ENCODE peak calls at places on chromosomes 2 and 18, in five cellular contexts. C, V, M, T and W are unnamed samples.

GRCh38 chr18:46554406-46554805 is 102.6 kb downstream of the LOXHD1 start:
- DNase-seq in M (no peak), C (no peak), V (no peak), T (no peak), W (no peak)

GRCh38 chr18:67845035-67845434 is 328.5 kb upstream of the DSEL start:
- DNase-seq in M (no peak), V (no peak), T (no peak), C (peak), W (no peak)

GRCh38 chr18:48227206-48227605 is 182.0 kb downstream of the ZBTB7C start:
- DNase-seq in C (no peak), T (no peak), M (no peak), V (no peak), W (no peak)

GRCh38 chr2:158089322-158089721 is 12.4 kb upstream of the UPP2 start:
- DNase-seq in V (no peak), M (no peak), T (no peak), C (no peak), W (no peak)

GRCh38 chr18:50011813-50012445 is 183.0 kb downstream of the MYO5B start:
- DNase-seq in T (no peak), M (no peak), V (no peak), C (peak), W (no peak)

GRCh38 chr18:74255022-74255658 is 36.6 kb downstream of the CYB5A start:
- DNase-seq in C (peak), T (no peak), V (no peak), M (no peak), W (no peak)

GRCh38 chr2:231554327-231554726 is 24.1 kb upstream of the NMUR1 start:
- DNase-seq in C (no peak), V (no peak), T (no peak), M (no peak), W (no peak)

GRCh38 chr2:176129013-176129796 is at the start of gene HOXD8:
- DNase-seq in V (peak), C (peak), M (no peak), T (peak), W (no peak)

GRCh38 chr18:38575648-38576047 is 1010.0 kb upstream of the CELF4 start:
- DNase-seq in C (no peak), V (no peak), M (no peak), T (no peak), W (no peak)

GRCh38 chr2:241768251-241768711 is 8.3 kb upstream of the GAL3ST2 start:
- DNase-seq in V (no peak), T (no peak), M (no peak), C (no peak), W (no peak)

GRCh38 chr2:44975571-44976450 is 33.4 kb downstream of the SIX2 start:
- DNase-seq in T (no peak), C (no peak), V (no peak), M (no peak), W (no peak)

GRCh38 chr2:188303363-188304031 is 11.8 kb downstream of the GULP1 start:
- DNase-seq in V (no peak), T (no peak), C (peak), M (no peak), W (no peak)

GRCh38 chr2:221791840-221792239 is 219.7 kb upstream of the EPHA4 start:
- DNase-seq in M (no peak), T (no peak), C (no peak), V (no peak), W (no peak)

GRCh38 chr18:47174545-47175116 is 1.5 kb downstream of the IER3IP1 start:
- DNase-seq in M (no peak), C (no peak), T (no peak), V (no peak), W (no peak)

GRCh38 chr18:59202258-59202820 is 17.6 kb upstream of the GRP start:
- DNase-seq in C (no peak), T (no peak), M (no peak), V (no peak), W (no peak)

GRCh38 chr18:59196161-59196560 is 23.8 kb upstream of the GRP start:
- DNase-seq in M (no peak), V (no peak), C (no peak), T (no peak), W (no peak)

GRCh38 chr18:59200787-59201186 is 19.2 kb upstream of the GRP start:
- DNase-seq in C (no peak), V (no peak), M (no peak), T (no peak), W (no peak)

GRCh38 chr18:59197636-59198035 is 22.3 kb upstream of the GRP start:
- DNase-seq in C (no peak), V (no peak), M (no peak), T (no peak), W (no peak)

DNA sequence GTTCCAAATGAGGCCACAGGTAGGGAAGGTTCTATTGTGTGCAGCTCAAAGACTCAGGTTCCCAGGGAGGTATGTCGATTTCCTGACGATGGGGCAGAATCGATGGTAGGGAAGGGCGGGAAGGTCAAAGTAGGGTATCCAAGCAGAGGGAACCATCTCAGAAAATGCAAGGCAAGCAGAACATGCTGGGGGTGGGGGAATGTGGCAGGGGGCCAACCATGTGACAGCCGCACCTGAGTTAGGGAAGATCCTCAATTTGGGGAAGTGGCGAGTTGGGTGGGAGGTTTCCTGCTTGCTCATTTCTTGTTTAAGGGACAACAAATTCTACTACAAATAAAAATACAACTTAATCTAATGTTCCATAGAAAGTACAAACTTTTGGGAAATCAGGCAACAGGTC is 21.7 kb upstream of the GRP start:
- DNase-seq in V (no peak), C (no peak), T (no peak), M (no peak), W (no peak)
- H3K27ac ChIP-seq in V (no peak), C (no peak), T (no peak), M (no peak), W (no peak)

DNA sequence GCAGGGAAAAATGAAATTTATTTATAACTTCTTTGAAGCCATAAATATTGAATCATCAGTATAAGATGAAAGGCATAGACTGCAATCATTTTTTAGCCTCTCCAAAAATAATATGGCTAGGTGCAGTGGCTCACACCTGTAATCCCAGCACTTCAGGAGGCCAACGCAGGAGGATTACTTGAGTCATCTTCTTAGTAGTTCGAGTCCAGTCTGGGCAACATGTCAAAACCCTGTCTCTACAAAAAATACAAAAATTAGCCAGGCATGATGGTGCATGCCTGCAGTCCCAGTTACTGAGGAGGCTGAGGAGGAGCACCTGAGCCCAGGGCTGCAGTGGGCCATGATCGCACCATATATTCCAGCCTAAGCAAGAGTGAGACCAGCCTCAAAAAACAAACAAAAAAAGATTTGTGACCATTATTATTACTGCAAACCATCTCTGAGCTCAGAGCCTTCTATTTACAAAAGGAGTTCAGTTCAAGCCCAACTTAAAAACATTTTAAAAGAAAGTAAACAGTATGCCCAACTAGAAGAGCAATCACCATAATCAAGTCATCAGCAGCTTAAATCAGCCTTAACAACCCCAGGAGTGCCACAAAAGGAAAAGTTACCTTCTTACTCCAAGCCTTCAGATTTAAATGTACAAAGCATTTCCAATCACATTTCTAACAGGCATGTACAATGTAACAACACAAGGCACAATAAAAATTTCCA is 37.5 kb downstream of the KCNG3 start:
- DNase-seq in C (no peak), V (no peak), T (no peak), M (no peak), W (no peak)
- H3K27ac ChIP-seq in C (no peak), V (no peak), T (no peak), M (no peak), W (no peak)

DNA sequence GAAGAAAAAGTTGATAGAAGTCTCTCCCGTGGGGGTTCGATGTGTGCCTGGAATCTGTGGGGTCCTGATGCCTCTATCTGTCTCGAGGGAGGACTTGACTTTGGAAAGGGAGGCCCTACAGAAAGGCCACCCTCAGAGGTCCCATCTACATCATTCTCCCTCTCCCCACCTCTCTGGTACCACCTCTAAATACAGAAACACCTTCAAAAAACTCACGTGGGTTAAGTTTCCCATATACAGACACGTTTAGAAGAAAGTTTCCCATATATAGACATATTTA is 5.3 kb upstream of the TMEM37 start:
- DNase-seq in M (no peak), C (no peak), V (no peak), T (no peak), W (no peak)
- H3K27ac ChIP-seq in M (no peak), C (no peak), V (peak), T (peak), W (no peak)

DNA sequence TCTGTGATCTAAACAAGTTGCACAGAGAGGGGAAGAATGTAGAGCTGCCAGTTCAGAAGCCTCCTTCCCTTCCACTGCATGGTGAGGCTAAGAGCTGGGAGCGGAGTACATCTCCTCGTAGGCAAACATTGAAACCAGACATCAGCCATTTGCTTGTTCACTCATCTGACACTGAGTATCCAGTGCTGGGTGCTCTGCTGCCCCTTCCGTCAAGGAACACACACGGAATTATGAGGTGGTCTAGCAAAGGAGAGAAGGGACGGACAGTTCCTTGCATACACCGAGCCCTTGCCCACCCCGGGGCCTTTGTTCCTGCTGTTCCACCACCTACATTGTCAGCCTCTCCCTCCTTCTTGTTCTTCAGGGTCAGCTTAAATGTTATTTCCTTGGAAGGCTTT is 44.6 kb downstream of the SLC4A1AP start:
- DNase-seq in T (no peak), M (no peak), V (no peak), C (no peak), W (no peak)
- H3K27ac ChIP-seq in T (peak), M (no peak), V (peak), C (no peak), W (no peak)

GRCh38 chr2:67311536-67311935 is 85.6 kb upstream of the ETAA1 start:
- DNase-seq in V (no peak), M (no peak), C (peak), T (no peak), W (no peak)

GRCh38 chr2:67313536-67313935 is 83.6 kb upstream of the ETAA1 start:
- DNase-seq in M (no peak), C (no peak), T (no peak), V (no peak), W (no peak)

GRCh38 chr2:67304300-67304890 is 92.7 kb upstream of the ETAA1 start:
- DNase-seq in M (no peak), C (no peak), V (no peak), T (no peak), W (no peak)

GRCh38 chr2:67309281-67309680 is 87.9 kb upstream of the ETAA1 start:
- DNase-seq in T (no peak), C (peak), V (no peak), M (peak), W (no peak)
- H3K27ac ChIP-seq in T (no peak), C (no peak), V (no peak), M (no peak), W (no peak)

DNA sequence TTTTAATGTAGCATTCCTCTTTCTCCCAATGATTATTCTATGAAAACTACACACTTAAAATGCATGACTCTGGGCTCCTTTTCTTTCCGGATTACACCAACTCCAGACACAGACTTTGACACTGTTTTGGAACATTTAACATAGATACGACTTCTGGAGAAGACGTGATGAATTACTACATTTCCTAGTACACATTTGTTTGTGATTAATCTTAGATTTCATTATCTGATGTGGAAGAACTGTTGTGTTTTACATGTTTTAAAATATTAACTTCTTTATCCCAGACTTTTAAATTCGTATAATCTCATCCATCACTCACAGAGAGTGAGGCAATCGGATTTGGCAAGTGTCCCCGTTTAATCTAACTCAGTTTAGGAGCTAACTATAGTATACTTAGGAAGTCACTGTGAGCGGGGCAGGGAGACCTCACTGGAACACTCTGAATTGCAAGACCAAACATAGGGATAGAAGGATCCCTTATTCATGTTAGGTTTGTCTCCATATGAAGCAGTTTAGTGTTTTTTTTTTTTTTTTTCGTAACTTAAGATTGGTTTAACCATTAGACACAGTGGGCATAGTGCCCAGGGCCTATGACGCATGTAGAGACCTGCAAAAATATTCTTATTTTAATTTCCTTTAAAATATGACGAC is 66.7 kb downstream of the PDE1A start:
- DNase-seq in T (peak), C (peak), M (no peak), V (peak), W (no peak)
- H3K27ac ChIP-seq in T (peak), C (no peak), M (no peak), V (no peak), W (no peak)